ENCODE peak calls at places on chromosomes 5 and 9, in seven cellular contexts. E is lower leg skin, S is esophagus muscularis mucosa, H is AG04449, Z is tibial nerve, F is dorsolateral prefrontal cortex, Q is coronary artery. V is an unnamed sample.
A peak's percentile ranks its signal among the peaks of the same experiment; 100 is the strongest.

GRCh38 chr5:22372376-22372775 is 480.8 kb downstream of the CDH12 start:
- DNase-seq in S (no peak), Z (no peak), E (no peak), Q (no peak), F (peak; percentile 73), H (no peak), V (no peak)

GRCh38 chr5:62331921-62332320 is 25.9 kb downstream of the KIF2A start:
- DNase-seq in Z (no peak), F (no peak), E (no peak), H (no peak), Q (no peak), S (no peak), V (no peak)

GRCh38 chr5:141849371-141850182 is 28.6 kb downstream of the PCDH1 start:
- DNase-seq in Z (peak; percentile 75), F (peak; percentile 91), S (no peak), Q (peak; percentile 92), H (no peak), E (peak; percentile 84), V (peak; percentile 51)

GRCh38 chr5:150113047-150113744 is 26.8 kb upstream of the CSF1R start:
- DNase-seq in H (no peak), F (no peak), Q (peak; percentile 84), S (peak; percentile 92), E (peak; percentile 36), Z (peak; percentile 5), V (no peak)

GRCh38 chr9:4741365-4742031 is 496 bp upstream of the AK3 start:
- DNase-seq in S (no peak), Z (no peak), H (no peak), E (peak; percentile 31), Q (peak; percentile 77), F (peak; percentile 61), V (no peak)

GRCh38 chr5:34675857-34676256 is 19.7 kb downstream of the RAI14 start:
- DNase-seq in Q (no peak), E (no peak), H (no peak), S (no peak), Z (no peak), F (no peak), V (no peak)

GRCh38 chr5:58871648-58872242 is 288.9 kb downstream of the RAB3C start:
- DNase-seq in Q (no peak), H (no peak), S (no peak), F (no peak), Z (peak; percentile 41), E (no peak), V (peak; percentile 25)

GRCh38 chr9:93169444-93169843 is 14.5 kb upstream of the WNK2 start:
- DNase-seq in S (no peak), H (no peak), Z (no peak), E (no peak), F (no peak), Q (no peak), V (no peak)

GRCh38 chr5:71816307-71816706 is 97.2 kb downstream of the CARTPT start:
- DNase-seq in H (no peak), S (no peak), Z (no peak), F (no peak), Q (no peak), E (no peak), V (no peak)

GRCh38 chr9:99556998-99557397 is 264.7 kb upstream of the NR4A3 start:
- DNase-seq in S (peak; percentile 55), Z (no peak), F (no peak), E (no peak), Q (no peak), H (no peak), V (no peak)

GRCh38 chr5:13985736-13986418 is 41.4 kb upstream of the DNAH5 start:
- DNase-seq in H (peak; percentile 31), E (no peak), F (no peak), Q (no peak), S (no peak), Z (no peak), V (peak; percentile 85)

GRCh38 chr5:126777257-126777973 is 479 bp downstream of the LMNB1 start:
- DNase-seq in E (peak; percentile 25), H (no peak), S (no peak), Q (no peak), Z (peak; percentile 9), F (peak; percentile 68), V (peak; percentile 59)

GRCh38 chr9:133613396-133613795 is 4.2 kb upstream of the FAM163B start:
- DNase-seq in H (no peak), F (no peak), S (no peak), E (no peak), Q (no peak), Z (no peak), V (no peak)

GRCh38 chr5:173299820-173300219 is 28.4 kb downstream of the STC2 start:
- DNase-seq in E (no peak), F (no peak), Q (no peak), Z (no peak), S (no peak), H (no peak), V (no peak)

GRCh38 chr5:116842514-116842924 is 267.9 kb upstream of the SEMA6A start:
- DNase-seq in H (no peak), S (no peak), F (no peak), E (no peak), Q (no peak), Z (no peak), V (no peak)

GRCh38 chr5:142938201-142938600 is 168.0 kb downstream of the ARHGAP26 start:
- DNase-seq in Z (no peak), H (no peak), S (no peak), F (no peak), E (no peak), Q (no peak), V (no peak)

GRCh38 chr9:75239176-75239575 is 150.9 kb downstream of the OSTF1 start:
- DNase-seq in E (peak; percentile 64), Q (no peak), H (peak; percentile 19), F (no peak), Z (peak; percentile 10), S (no peak), V (peak; percentile 64)

GRCh38 chr5:80033513-80033912 is 1.6 kb upstream of the THBS4 start:
- DNase-seq in Q (no peak), H (no peak), F (no peak), E (no peak), Z (no peak), S (no peak), V (no peak)

GRCh38 chr5:121693864-121694263 is 157.8 kb upstream of the FTMT start:
- DNase-seq in Q (no peak), H (no peak), S (no peak), Z (no peak), E (no peak), F (no peak), V (no peak)

GRCh38 chr9:37574241-37574721 is 1.9 kb downstream of the FBXO10 start:
- DNase-seq in E (no peak), H (no peak), Z (no peak), F (no peak), S (no peak), Q (no peak), V (peak; percentile 32)

GRCh38 chr5:174576042-174576441 is 148.3 kb upstream of the MSX2 start:
- DNase-seq in F (no peak), Z (no peak), E (no peak), S (no peak), Q (peak; percentile 24), H (no peak), V (no peak)

GRCh38 chr9:122835313-122835731 is 6.9 kb upstream of the PDCL start:
- DNase-seq in Q (no peak), Z (no peak), H (no peak), E (no peak), F (no peak), S (no peak), V (no peak)

GRCh38 chr9:32928145-32928763 is 73.2 kb downstream of the APTX start:
- DNase-seq in F (no peak), H (no peak), S (no peak), E (peak; percentile 26), Q (no peak), Z (no peak), V (peak; percentile 66)

GRCh38 chr5:157473383-157474370 is 13.7 kb downstream of the NIPAL4 start:
- DNase-seq in S (no peak), E (no peak), Z (no peak), H (peak; percentile 67), Q (no peak), F (no peak), V (peak; percentile 87)

GRCh38 chr5:132641241-132641723 is 16.7 kb upstream of the IL13 start:
- DNase-seq in H (no peak), E (no peak), S (no peak), F (no peak), Z (no peak), Q (no peak), V (no peak)
- TF ChIP-seq CTCF in H (no peak), E (no peak), S (no peak), F (no peak), Z (no peak), Q (no peak), V (no peak)

DNA sequence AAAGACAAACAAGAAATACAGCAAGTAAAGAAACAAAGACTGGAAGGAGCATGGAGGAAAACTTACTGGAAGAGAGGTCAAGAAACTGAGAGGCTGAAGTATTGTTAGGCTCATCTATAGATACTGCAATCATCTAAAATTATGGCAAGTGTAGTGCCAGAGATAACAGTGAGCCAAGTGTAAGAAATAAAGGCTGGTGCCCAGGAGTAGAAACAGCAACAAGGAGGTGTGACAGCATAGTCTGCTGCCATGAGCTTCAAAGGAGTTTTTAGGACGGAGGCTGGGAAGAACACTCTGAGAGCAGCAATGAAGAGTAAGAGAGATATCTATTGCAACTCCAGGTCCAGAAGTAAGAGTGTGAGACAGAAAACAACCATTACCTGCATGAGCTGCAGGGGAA is 60.5 kb downstream of the MEGF9 start:
- DNase-seq in Q (no peak), H (no peak), S (no peak), F (no peak), Z (no peak), E (no peak), V (no peak)
- TF ChIP-seq CTCF in Q (no peak), H (no peak), S (no peak), F (no peak), Z (no peak), E (no peak), V (no peak)

DNA sequence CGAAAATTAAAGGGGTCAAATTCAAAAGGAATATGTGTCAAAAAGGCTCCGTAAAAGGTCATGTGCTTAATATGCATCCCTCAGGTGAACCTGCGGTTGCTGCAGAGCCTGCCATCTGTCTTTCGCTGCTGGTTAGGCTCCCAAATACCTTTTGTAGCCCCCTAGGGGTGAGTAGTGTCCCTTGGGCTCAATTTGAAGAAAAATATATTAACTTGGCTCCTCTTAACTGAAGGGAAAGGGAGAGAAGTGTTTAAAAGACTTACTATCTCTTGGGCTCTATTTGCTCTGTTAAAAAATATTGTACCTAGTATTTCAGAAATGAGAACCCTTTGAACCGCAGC is 176.5 kb upstream of the ADAMTSL1 start:
- DNase-seq in S (no peak), E (no peak), Z (no peak), H (no peak), Q (no peak), F (no peak), V (no peak)
- TF ChIP-seq CTCF in S (no peak), E (no peak), Z (no peak), H (no peak), Q (no peak), F (no peak), V (peak; percentile 68)

DNA sequence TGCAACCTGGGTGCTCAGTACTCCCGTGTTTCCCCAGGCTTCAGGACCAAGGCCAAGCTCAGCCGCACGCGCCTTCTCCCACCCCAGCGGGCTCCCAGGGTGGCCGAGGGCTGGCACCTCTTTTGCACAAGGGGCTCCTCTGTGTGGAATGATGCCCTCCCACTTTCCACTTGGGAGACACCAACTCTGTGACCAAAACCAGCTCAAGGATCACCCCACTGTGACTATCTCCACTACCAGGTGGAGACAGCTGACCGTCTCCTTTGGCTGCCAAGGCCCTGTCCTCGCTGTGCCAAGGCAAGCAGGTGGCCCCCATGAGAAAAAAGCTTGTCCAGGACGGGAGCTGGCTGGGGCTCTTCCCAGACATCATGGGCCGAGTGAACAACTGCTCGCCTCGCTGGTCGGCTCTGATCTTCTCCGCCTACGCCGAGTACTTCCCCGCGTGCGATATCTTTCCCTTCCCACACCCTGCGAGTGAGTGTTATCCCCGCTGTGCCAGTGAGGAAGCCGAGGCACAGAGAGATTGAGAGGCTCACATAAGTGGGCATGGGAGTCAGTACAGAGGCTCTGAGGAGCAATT is 132.8 kb downstream of the ZNF354C start:
- DNase-seq in H (no peak), S (no peak), E (no peak), Q (no peak), Z (no peak), F (peak; percentile 43), V (no peak)
- TF ChIP-seq CTCF in H (no peak), S (no peak), E (no peak), Q (no peak), Z (no peak), F (no peak), V (no peak)